ENCODE peak calls at places on chromosomes 1 and 21, in ten cellular contexts. One of them, this sample, is unnamed.

GRCh38 chr1:159483501-159483900 is 44.0 kb downstream of the OR10J1 start:
- DNase-seq in activated CD8-positive, alpha-beta memory T cell treated with anti-CD3 and anti-CD28 coated beads, Interleukin-2, amount 10 ng/mL, durations not matched to agents 7 days and 5 days: no peak
- DNase-seq in A549: no peak
- DNase-seq in heart left ventricle: no peak
- DNase-seq in T follicular helper cell: no peak
- DNase-seq in coronary artery: no peak
- DNase-seq in ovary: no peak
- DNase-seq in effector memory CD4-positive, alpha-beta T cell: no peak
- DNase-seq in AG20443: no peak
- DNase-seq in H7: no peak
- DNase-seq in this sample: no peak

GRCh38 chr1:230587056-230587455 is 55.2 kb upstream of the COG2 start:
- DNase-seq in coronary artery: no peak
- DNase-seq in AG20443: no peak
- DNase-seq in H7: peak
- DNase-seq in effector memory CD4-positive, alpha-beta T cell: no peak
- DNase-seq in T follicular helper cell: no peak
- DNase-seq in activated CD8-positive, alpha-beta memory T cell treated with anti-CD3 and anti-CD28 coated beads, Interleukin-2, amount 10 ng/mL, durations not matched to agents 7 days and 5 days: no peak
- DNase-seq in ovary: no peak
- DNase-seq in heart left ventricle: no peak
- DNase-seq in A549: no peak
- DNase-seq in this sample: no peak

GRCh38 chr1:206490643-206491421 is 16.5 kb upstream of the RASSF5 start:
- DNase-seq in effector memory CD4-positive, alpha-beta T cell: no peak
- DNase-seq in A549: no peak
- DNase-seq in ovary: no peak
- DNase-seq in coronary artery: no peak
- DNase-seq in activated CD8-positive, alpha-beta memory T cell treated with anti-CD3 and anti-CD28 coated beads, Interleukin-2, amount 10 ng/mL, durations not matched to agents 7 days and 5 days: no peak
- DNase-seq in H7: no peak
- DNase-seq in T follicular helper cell: no peak
- DNase-seq in heart left ventricle: no peak
- DNase-seq in AG20443: no peak
- DNase-seq in this sample: no peak

GRCh38 chr1:28703629-28704028 is 33.1 kb upstream of the YTHDF2 start:
- DNase-seq in activated CD8-positive, alpha-beta memory T cell treated with anti-CD3 and anti-CD28 coated beads, Interleukin-2, amount 10 ng/mL, durations not matched to agents 7 days and 5 days: no peak
- DNase-seq in A549: no peak
- DNase-seq in T follicular helper cell: no peak
- DNase-seq in ovary: no peak
- DNase-seq in AG20443: no peak
- DNase-seq in H7: no peak
- DNase-seq in effector memory CD4-positive, alpha-beta T cell: no peak
- DNase-seq in coronary artery: no peak
- DNase-seq in heart left ventricle: no peak
- DNase-seq in this sample: no peak

GRCh38 chr1:98205291-98206017 is 284.6 kb upstream of the DPYD start:
- DNase-seq in heart left ventricle: no peak
- DNase-seq in A549: no peak
- DNase-seq in T follicular helper cell: no peak
- DNase-seq in effector memory CD4-positive, alpha-beta T cell: no peak
- DNase-seq in activated CD8-positive, alpha-beta memory T cell treated with anti-CD3 and anti-CD28 coated beads, Interleukin-2, amount 10 ng/mL, durations not matched to agents 7 days and 5 days: no peak
- DNase-seq in H7: peak
- DNase-seq in ovary: no peak
- DNase-seq in coronary artery: no peak
- DNase-seq in AG20443: no peak
- DNase-seq in this sample: no peak

GRCh38 chr1:6743189-6744101 is 41.8 kb upstream of the CAMTA1 start:
- DNase-seq in AG20443: peak
- DNase-seq in H7: peak
- DNase-seq in activated CD8-positive, alpha-beta memory T cell treated with anti-CD3 and anti-CD28 coated beads, Interleukin-2, amount 10 ng/mL, durations not matched to agents 7 days and 5 days: peak
- DNase-seq in coronary artery: peak
- DNase-seq in effector memory CD4-positive, alpha-beta T cell: no peak
- DNase-seq in A549: peak
- DNase-seq in heart left ventricle: peak
- DNase-seq in T follicular helper cell: no peak
- DNase-seq in ovary: peak
- DNase-seq in this sample: peak

GRCh38 chr1:20194770-20195463 is 8.6 kb upstream of the PLA2G2C start:
- DNase-seq in H7: peak
- DNase-seq in effector memory CD4-positive, alpha-beta T cell: peak
- DNase-seq in ovary: no peak
- DNase-seq in AG20443: peak
- DNase-seq in coronary artery: no peak
- DNase-seq in T follicular helper cell: peak
- DNase-seq in A549: peak
- DNase-seq in activated CD8-positive, alpha-beta memory T cell treated with anti-CD3 and anti-CD28 coated beads, Interleukin-2, amount 10 ng/mL, durations not matched to agents 7 days and 5 days: peak
- DNase-seq in heart left ventricle: peak
- DNase-seq in this sample: peak

GRCh38 chr1:33143698-33144097 is 38.1 kb downstream of the TRIM62 start:
- DNase-seq in coronary artery: no peak
- DNase-seq in H7: no peak
- DNase-seq in A549: no peak
- DNase-seq in AG20443: peak
- DNase-seq in T follicular helper cell: no peak
- DNase-seq in activated CD8-positive, alpha-beta memory T cell treated with anti-CD3 and anti-CD28 coated beads, Interleukin-2, amount 10 ng/mL, durations not matched to agents 7 days and 5 days: no peak
- DNase-seq in effector memory CD4-positive, alpha-beta T cell: no peak
- DNase-seq in heart left ventricle: no peak
- DNase-seq in ovary: no peak
- DNase-seq in this sample: no peak

GRCh38 chr1:213464786-213465460 is 413.9 kb downstream of the RPS6KC1 start:
- DNase-seq in heart left ventricle: no peak
- DNase-seq in AG20443: no peak
- DNase-seq in ovary: no peak
- DNase-seq in activated CD8-positive, alpha-beta memory T cell treated with anti-CD3 and anti-CD28 coated beads, Interleukin-2, amount 10 ng/mL, durations not matched to agents 7 days and 5 days: no peak
- DNase-seq in effector memory CD4-positive, alpha-beta T cell: no peak
- DNase-seq in A549: no peak
- DNase-seq in H7: no peak
- DNase-seq in T follicular helper cell: no peak
- DNase-seq in coronary artery: no peak
- DNase-seq in this sample: no peak

GRCh38 chr21:16741228-16741665 is 771.6 kb upstream of the CXADR start:
- DNase-seq in effector memory CD4-positive, alpha-beta T cell: no peak
- DNase-seq in A549: no peak
- DNase-seq in AG20443: no peak
- DNase-seq in heart left ventricle: no peak
- DNase-seq in T follicular helper cell: no peak
- DNase-seq in coronary artery: no peak
- DNase-seq in H7: no peak
- DNase-seq in activated CD8-positive, alpha-beta memory T cell treated with anti-CD3 and anti-CD28 coated beads, Interleukin-2, amount 10 ng/mL, durations not matched to agents 7 days and 5 days: no peak
- DNase-seq in ovary: peak
- DNase-seq in this sample: no peak

GRCh38 chr1:145892486-145893087 is 6.9 kb upstream of the ANKRD35 start:
- DNase-seq in activated CD8-positive, alpha-beta memory T cell treated with anti-CD3 and anti-CD28 coated beads, Interleukin-2, amount 10 ng/mL, durations not matched to agents 7 days and 5 days: no peak
- DNase-seq in ovary: peak
- DNase-seq in A549: peak
- DNase-seq in T follicular helper cell: no peak
- DNase-seq in AG20443: no peak
- DNase-seq in effector memory CD4-positive, alpha-beta T cell: no peak
- DNase-seq in coronary artery: no peak
- DNase-seq in heart left ventricle: no peak
- DNase-seq in H7: no peak
- DNase-seq in this sample: no peak

GRCh38 chr1:211843018-211843417 is 12.5 kb upstream of the LPGAT1 start:
- DNase-seq in activated CD8-positive, alpha-beta memory T cell treated with anti-CD3 and anti-CD28 coated beads, Interleukin-2, amount 10 ng/mL, durations not matched to agents 7 days and 5 days: no peak
- DNase-seq in AG20443: no peak
- DNase-seq in ovary: no peak
- DNase-seq in H7: no peak
- DNase-seq in coronary artery: no peak
- DNase-seq in effector memory CD4-positive, alpha-beta T cell: no peak
- DNase-seq in T follicular helper cell: no peak
- DNase-seq in A549: no peak
- DNase-seq in heart left ventricle: no peak
- DNase-seq in this sample: no peak

GRCh38 chr1:44249543-44249942 is 36.3 kb downstream of the DMAP1 start:
- DNase-seq in heart left ventricle: peak
- DNase-seq in H7: peak
- DNase-seq in T follicular helper cell: no peak
- DNase-seq in coronary artery: no peak
- DNase-seq in ovary: peak
- DNase-seq in activated CD8-positive, alpha-beta memory T cell treated with anti-CD3 and anti-CD28 coated beads, Interleukin-2, amount 10 ng/mL, durations not matched to agents 7 days and 5 days: no peak
- DNase-seq in AG20443: no peak
- DNase-seq in effector memory CD4-positive, alpha-beta T cell: no peak
- DNase-seq in A549: no peak
- DNase-seq in this sample: peak

GRCh38 chr1:183769956-183770815 is 34.7 kb upstream of the RGL1 start:
- DNase-seq in A549: no peak
- DNase-seq in H7: no peak
- DNase-seq in activated CD8-positive, alpha-beta memory T cell treated with anti-CD3 and anti-CD28 coated beads, Interleukin-2, amount 10 ng/mL, durations not matched to agents 7 days and 5 days: no peak
- DNase-seq in AG20443: no peak
- DNase-seq in effector memory CD4-positive, alpha-beta T cell: no peak
- DNase-seq in coronary artery: no peak
- DNase-seq in T follicular helper cell: no peak
- DNase-seq in heart left ventricle: no peak
- DNase-seq in ovary: no peak
- DNase-seq in this sample: no peak

GRCh38 chr21:29201186-29201585 is 70.7 kb downstream of the MAP3K7CL start:
- DNase-seq in H7: no peak
- DNase-seq in T follicular helper cell: no peak
- DNase-seq in effector memory CD4-positive, alpha-beta T cell: no peak
- DNase-seq in heart left ventricle: no peak
- DNase-seq in coronary artery: no peak
- DNase-seq in ovary: no peak
- DNase-seq in activated CD8-positive, alpha-beta memory T cell treated with anti-CD3 and anti-CD28 coated beads, Interleukin-2, amount 10 ng/mL, durations not matched to agents 7 days and 5 days: no peak
- DNase-seq in A549: no peak
- DNase-seq in AG20443: no peak
- DNase-seq in this sample: no peak

GRCh38 chr1:89975540-89976125 is 19.3 kb upstream of the ZNF326 start:
- DNase-seq in AG20443: no peak
- DNase-seq in effector memory CD4-positive, alpha-beta T cell: no peak
- DNase-seq in coronary artery: no peak
- DNase-seq in heart left ventricle: no peak
- DNase-seq in activated CD8-positive, alpha-beta memory T cell treated with anti-CD3 and anti-CD28 coated beads, Interleukin-2, amount 10 ng/mL, durations not matched to agents 7 days and 5 days: no peak
- DNase-seq in A549: no peak
- DNase-seq in T follicular helper cell: no peak
- DNase-seq in H7: no peak
- DNase-seq in ovary: no peak
- DNase-seq in this sample: no peak

GRCh38 chr1:237411621-237412020 is 369.6 kb downstream of the RYR2 start:
- DNase-seq in ovary: no peak
- DNase-seq in H7: no peak
- DNase-seq in heart left ventricle: no peak
- DNase-seq in A549: no peak
- DNase-seq in AG20443: no peak
- DNase-seq in activated CD8-positive, alpha-beta memory T cell treated with anti-CD3 and anti-CD28 coated beads, Interleukin-2, amount 10 ng/mL, durations not matched to agents 7 days and 5 days: peak
- DNase-seq in effector memory CD4-positive, alpha-beta T cell: no peak
- DNase-seq in T follicular helper cell: no peak
- DNase-seq in coronary artery: no peak
- DNase-seq in this sample: no peak

GRCh38 chr1:108016451-108016920 is 51.5 kb upstream of the VAV3 start:
- DNase-seq in effector memory CD4-positive, alpha-beta T cell: no peak
- DNase-seq in coronary artery: no peak
- DNase-seq in AG20443: peak
- DNase-seq in ovary: no peak
- DNase-seq in heart left ventricle: no peak
- DNase-seq in T follicular helper cell: no peak
- DNase-seq in A549: no peak
- DNase-seq in activated CD8-positive, alpha-beta memory T cell treated with anti-CD3 and anti-CD28 coated beads, Interleukin-2, amount 10 ng/mL, durations not matched to agents 7 days and 5 days: no peak
- DNase-seq in H7: no peak
- DNase-seq in this sample: no peak

GRCh38 chr1:55249646-55250398 is 34.7 kb upstream of the USP24 start:
- DNase-seq in coronary artery: no peak
- DNase-seq in heart left ventricle: no peak
- DNase-seq in ovary: no peak
- DNase-seq in T follicular helper cell: no peak
- DNase-seq in AG20443: no peak
- DNase-seq in effector memory CD4-positive, alpha-beta T cell: no peak
- DNase-seq in activated CD8-positive, alpha-beta memory T cell treated with anti-CD3 and anti-CD28 coated beads, Interleukin-2, amount 10 ng/mL, durations not matched to agents 7 days and 5 days: no peak
- DNase-seq in H7: no peak
- DNase-seq in A549: no peak
- DNase-seq in this sample: no peak

GRCh38 chr1:10745886-10746455 is 50.5 kb downstream of the CASZ1 start:
- DNase-seq in effector memory CD4-positive, alpha-beta T cell: no peak
- DNase-seq in activated CD8-positive, alpha-beta memory T cell treated with anti-CD3 and anti-CD28 coated beads, Interleukin-2, amount 10 ng/mL, durations not matched to agents 7 days and 5 days: no peak
- DNase-seq in coronary artery: no peak
- DNase-seq in heart left ventricle: no peak
- DNase-seq in ovary: no peak
- DNase-seq in AG20443: no peak
- DNase-seq in A549: no peak
- DNase-seq in H7: no peak
- DNase-seq in T follicular helper cell: no peak
- DNase-seq in this sample: no peak

GRCh38 chr1:170660874-170661645 is 2.9 kb upstream of the PRRX1 start:
- DNase-seq in H7: peak
- DNase-seq in T follicular helper cell: no peak
- DNase-seq in ovary: peak
- DNase-seq in effector memory CD4-positive, alpha-beta T cell: no peak
- DNase-seq in heart left ventricle: no peak
- DNase-seq in activated CD8-positive, alpha-beta memory T cell treated with anti-CD3 and anti-CD28 coated beads, Interleukin-2, amount 10 ng/mL, durations not matched to agents 7 days and 5 days: no peak
- DNase-seq in coronary artery: no peak
- DNase-seq in AG20443: peak
- DNase-seq in A549: no peak
- DNase-seq in this sample: no peak

GRCh38 chr1:232012773-232013386 is 386.3 kb downstream of the DISC1 start:
- DNase-seq in heart left ventricle: peak
- DNase-seq in effector memory CD4-positive, alpha-beta T cell: no peak
- DNase-seq in T follicular helper cell: no peak
- DNase-seq in A549: no peak
- DNase-seq in coronary artery: no peak
- DNase-seq in H7: no peak
- DNase-seq in ovary: peak
- DNase-seq in activated CD8-positive, alpha-beta memory T cell treated with anti-CD3 and anti-CD28 coated beads, Interleukin-2, amount 10 ng/mL, durations not matched to agents 7 days and 5 days: no peak
- DNase-seq in AG20443: peak
- DNase-seq in this sample: peak

GRCh38 chr1:92310185-92310597 is 11.3 kb downstream of the RPAP2 start:
- DNase-seq in heart left ventricle: no peak
- DNase-seq in ovary: no peak
- DNase-seq in H7: peak
- DNase-seq in activated CD8-positive, alpha-beta memory T cell treated with anti-CD3 and anti-CD28 coated beads, Interleukin-2, amount 10 ng/mL, durations not matched to agents 7 days and 5 days: no peak
- DNase-seq in AG20443: peak
- DNase-seq in coronary artery: no peak
- DNase-seq in A549: no peak
- DNase-seq in effector memory CD4-positive, alpha-beta T cell: no peak
- DNase-seq in T follicular helper cell: no peak
- DNase-seq in this sample: no peak

GRCh38 chr1:109828756-109829505 is 65.2 kb upstream of the EPS8L3 start:
- DNase-seq in T follicular helper cell: no peak
- DNase-seq in A549: no peak
- DNase-seq in AG20443: peak
- DNase-seq in ovary: no peak
- DNase-seq in heart left ventricle: no peak
- DNase-seq in activated CD8-positive, alpha-beta memory T cell treated with anti-CD3 and anti-CD28 coated beads, Interleukin-2, amount 10 ng/mL, durations not matched to agents 7 days and 5 days: no peak
- DNase-seq in effector memory CD4-positive, alpha-beta T cell: no peak
- DNase-seq in H7: no peak
- DNase-seq in coronary artery: no peak
- DNase-seq in this sample: no peak

GRCh38 chr1:81976539-81976938 is 175.8 kb downstream of the ADGRL2 start:
- DNase-seq in A549: no peak
- DNase-seq in ovary: no peak
- DNase-seq in effector memory CD4-positive, alpha-beta T cell: no peak
- DNase-seq in H7: no peak
- DNase-seq in heart left ventricle: no peak
- DNase-seq in activated CD8-positive, alpha-beta memory T cell treated with anti-CD3 and anti-CD28 coated beads, Interleukin-2, amount 10 ng/mL, durations not matched to agents 7 days and 5 days: no peak
- DNase-seq in AG20443: no peak
- DNase-seq in T follicular helper cell: no peak
- DNase-seq in coronary artery: no peak
- DNase-seq in this sample: no peak

GRCh38 chr1:84272401-84272800 is 29.1 kb upstream of the SAMD13 start:
- DNase-seq in heart left ventricle: no peak
- DNase-seq in ovary: no peak
- DNase-seq in effector memory CD4-positive, alpha-beta T cell: no peak
- DNase-seq in activated CD8-positive, alpha-beta memory T cell treated with anti-CD3 and anti-CD28 coated beads, Interleukin-2, amount 10 ng/mL, durations not matched to agents 7 days and 5 days: no peak
- DNase-seq in A549: no peak
- DNase-seq in AG20443: no peak
- DNase-seq in H7: peak
- DNase-seq in T follicular helper cell: no peak
- DNase-seq in coronary artery: no peak
- DNase-seq in this sample: no peak

GRCh38 chr1:23908453-23909341 is 4.5 kb downstream of the CNR2 start:
- DNase-seq in ovary: no peak
- DNase-seq in coronary artery: no peak
- DNase-seq in activated CD8-positive, alpha-beta memory T cell treated with anti-CD3 and anti-CD28 coated beads, Interleukin-2, amount 10 ng/mL, durations not matched to agents 7 days and 5 days: peak
- DNase-seq in T follicular helper cell: no peak
- DNase-seq in heart left ventricle: peak
- DNase-seq in effector memory CD4-positive, alpha-beta T cell: no peak
- DNase-seq in AG20443: no peak
- DNase-seq in A549: no peak
- DNase-seq in H7: no peak
- DNase-seq in this sample: no peak

GRCh38 chr1:206769331-206769731 is 1.2 kb upstream of the IL19 start:
- DNase-seq in A549: no peak
- DNase-seq in coronary artery: no peak
- DNase-seq in AG20443: no peak
- DNase-seq in ovary: no peak
- DNase-seq in H7: no peak
- DNase-seq in heart left ventricle: no peak
- DNase-seq in T follicular helper cell: no peak
- DNase-seq in activated CD8-positive, alpha-beta memory T cell treated with anti-CD3 and anti-CD28 coated beads, Interleukin-2, amount 10 ng/mL, durations not matched to agents 7 days and 5 days: peak
- DNase-seq in effector memory CD4-positive, alpha-beta T cell: peak
- DNase-seq in this sample: no peak

This sample was measured in sigmoid colon.